ENCODE peak calls at places on chromosome 5, in six cellular contexts. D is iPS-NIHi11; L is posterior cingulate gyrus; J is activated naive CD4-positive, alpha-beta T cell treated with anti-CD3 and anti-CD28 coated beads, Interleukin-2, amount 50 U/mL, for 16 hours; Y is stimulated activated CD4-positive, alpha-beta T cell treated with anti-CD3 and anti-CD28 coated beads, Interleukin-2, amount 100 ng/mL, for 24 hours; H is amygdala. F is an unnamed sample.

GRCh38 chr5:84115727-84116126 is 269.0 kb downstream of the EDIL3 start:
- DNase-seq in D (no peak), L (no peak), J (no peak), Y (no peak), H (no peak), F (no peak)

GRCh38 chr5:105529851-105530250 is 1967.3 kb upstream of the NUDT12 start:
- DNase-seq in D (no peak), L (no peak), J (no peak), Y (no peak), H (no peak), F (no peak)

GRCh38 chr5:76548525-76549229 is 74.5 kb downstream of the F2RL2 start:
- DNase-seq in D (no peak), L (no peak), J (no peak), Y (no peak), H (no peak), F (no peak)

GRCh38 chr5:61525573-61526142 is 193.6 kb downstream of the ZSWIM6 start:
- DNase-seq in D (peak), L (no peak), J (no peak), Y (no peak), H (no peak), F (no peak)

GRCh38 chr5:163790497-163790896 is 285.1 kb downstream of the MAT2B start:
- DNase-seq in D (no peak), L (no peak), J (no peak), Y (no peak), H (no peak), F (no peak)

GRCh38 chr5:164048527-164048926 is 543.1 kb downstream of the MAT2B start:
- DNase-seq in D (no peak), L (no peak), J (no peak), Y (no peak), H (no peak), F (no peak)

GRCh38 chr5:16461782-16462181 is 3.8 kb downstream of the ZNF622 start:
- DNase-seq in D (no peak), L (no peak), J (no peak), Y (no peak), H (no peak), F (no peak)

GRCh38 chr5:156473271-156473935 is 146.4 kb downstream of the SGCD start:
- DNase-seq in D (no peak), L (no peak), J (no peak), Y (no peak), H (no peak), F (no peak)

GRCh38 chr5:136212252-136212721 is 19.3 kb upstream of the SMIM32 start:
- DNase-seq in D (peak), L (peak), J (no peak), Y (peak), H (peak), F (no peak)

GRCh38 chr5:72467987-72468386 is 39.2 kb downstream of the ZNF366 start:
- DNase-seq in D (no peak), L (no peak), J (no peak), Y (no peak), H (no peak), F (no peak)

GRCh38 chr5:150582281-150582791 is 58.1 kb upstream of the SYNPO start:
- DNase-seq in D (no peak), L (no peak), J (no peak), Y (no peak), H (no peak), F (no peak)

F was measured in stimulated activated naive B cell treated with anti-CD40 and anti-IgM and Interleukin-4, amounts not matched to agents 10 μg/mL and 1 μg/mL and 100 μg/mL, for 72 hours.